ENCODE peak calls at places on chromosomes 7 and 10, in six cellular contexts. V is naive thymus-derived CD4-positive, alpha-beta T cell; Z is NCI-H345; G is NCI-H1694; I is astrocyte; L is GM18507. U is an unnamed sample.

GRCh38 chr10:105094048-105094447 is 453.0 kb downstream of the SORCS3 start:
- DNase-seq in V (no peak), I (peak; percentile 8), G (no peak), Z (no peak), L (no peak), U (no peak)

GRCh38 chr7:77349141-77349540 is 67.0 kb downstream of the GSAP start:
- DNase-seq in I (peak; percentile 33), Z (no peak), V (no peak), L (no peak), G (no peak), U (no peak)

GRCh38 chr7:134789967-134790685 is 10.7 kb downstream of the CALD1 start:
- DNase-seq in I (peak; percentile 78), Z (no peak), L (no peak), V (no peak), G (no peak), U (no peak)

GRCh38 chr10:124032982-124033886 is 60.2 kb downstream of the CHST15 start:
- DNase-seq in G (no peak), I (peak; percentile 94), V (no peak), L (no peak), Z (no peak), U (no peak)

GRCh38 chr10:11337516-11337915 is 273.9 kb downstream of the USP6NL start:
- DNase-seq in L (no peak), G (no peak), Z (no peak), V (peak; percentile 26), I (no peak), U (no peak)

GRCh38 chr10:3068201-3068967 is 1.0 kb downstream of the PFKP start:
- DNase-seq in I (peak; percentile 46), V (peak; percentile 42), Z (peak; percentile 46), L (peak; percentile 38), G (peak; percentile 20), U (no peak)

GRCh38 chr7:99645590-99645989 is 28.8 kb downstream of the ZSCAN25 start:
- DNase-seq in G (no peak), I (no peak), L (no peak), V (no peak), Z (no peak), U (no peak)

GRCh38 chr10:126247454-126247975 is 140.8 kb downstream of the ADAM12 start:
- DNase-seq in G (no peak), L (no peak), I (peak; percentile 100), V (no peak), Z (no peak), U (no peak)

GRCh38 chr10:2700626-2701305 is 366.6 kb upstream of the PFKP start:
- DNase-seq in G (no peak), V (no peak), I (no peak), L (peak; percentile 3), Z (no peak), U (no peak)

GRCh38 chr10:14056545-14057332 is 274.0 kb downstream of the FRMD4A start:
- DNase-seq in G (peak; percentile 60), Z (no peak), V (no peak), L (no peak), I (peak; percentile 94), U (peak; percentile 18)

GRCh38 chr10:52644678-52645434 is 127.7 kb downstream of the MBL2 start:
- DNase-seq in L (no peak), I (peak; percentile 13), V (no peak), G (peak; percentile 6), Z (peak; percentile 39), U (peak; percentile 58)

GRCh38 chr7:25669300-25669781 is 441.1 kb upstream of the NPVF start:
- DNase-seq in L (no peak), Z (peak; percentile 21), G (peak; percentile 46), I (no peak), V (no peak), U (no peak)

GRCh38 chr10:132712291-132712690 is 73.7 kb downstream of the NKX6-2 start:
- DNase-seq in Z (no peak), I (no peak), L (no peak), G (no peak), V (no peak), U (no peak)

GRCh38 chr7:17123020-17123419 is 175.4 kb upstream of the AHR start:
- DNase-seq in V (no peak), Z (no peak), I (peak; percentile 91), L (no peak), G (no peak), U (no peak)

U was measured in NCI-H510A treated with DMSO at 0.1 percent for 48 hours.